ENCODE peak calls at places on chromosomes 11 and 22, in four cellular contexts. E is A549, F is GM12878, Q is K562. J is an unnamed sample.

GRCh38 chr11:100832851-100833250 is 145.8 kb downstream of the ARHGAP42 start:
- DNase-seq in E (no peak), F (no peak), Q (no peak), J (no peak)

GRCh38 chr11:64594159-64594939 is 3.3 kb downstream of the SLC22A12 start:
- DNase-seq in E (no peak), F (no peak), Q (no peak), J (no peak)

GRCh38 chr11:8230178-8230859 is 33.4 kb downstream of the LMO1 start:
- DNase-seq in E (no peak), F (no peak), Q (peak; percentile 10), J (no peak)

GRCh38 chr11:109864834-109865557 is 228.2 kb upstream of the ZC3H12C start:
- DNase-seq in E (no peak), F (no peak), Q (no peak), J (no peak)

GRCh38 chr11:12005476-12005875 is 3.0 kb downstream of the DKK3 start:
- DNase-seq in E (no peak), F (no peak), Q (no peak), J (no peak)

GRCh38 chr22:48717076-48717810 is 1110.4 kb downstream of the BRD1 start:
- DNase-seq in E (no peak), F (no peak), Q (no peak), J (no peak)

GRCh38 chr22:30922151-30922611 is 46.4 kb downstream of the MORC2 start:
- DNase-seq in E (no peak), F (peak; percentile 60), Q (no peak), J (peak; percentile 70)

GRCh38 chr22:50408311-50408710 is 65.2 kb downstream of the PPP6R2 start:
- DNase-seq in E (no peak), F (no peak), Q (no peak), J (no peak)

GRCh38 chr22:26634189-26634588 is 12.4 kb downstream of the CRYBA4 start:
- DNase-seq in E (no peak), F (no peak), Q (no peak), J (no peak)

GRCh38 chr11:15412054-15412453 is 297.3 kb downstream of the INSC start:
- DNase-seq in E (no peak), F (peak; percentile 7), Q (no peak), J (no peak)

GRCh38 chr11:126212089-126212660 is 593 bp downstream of the FAM118B start:
- DNase-seq in E (no peak), F (no peak), Q (peak; percentile 14), J (no peak)

GRCh38 chr11:35115688-35116030 is 23.3 kb upstream of the CD44 start:
- DNase-seq in E (no peak), F (no peak), Q (no peak), J (no peak)

GRCh38 chr11:71425409-71425808 is 22.8 kb downstream of the DHCR7 start:
- DNase-seq in E (no peak), F (no peak), Q (no peak), J (no peak)

GRCh38 chr11:72780291-72781062 is 13.4 kb downstream of the STARD10 start:
- DNase-seq in E (no peak), F (no peak), Q (no peak), J (no peak)

GRCh38 chr11:123180166-123180565 is 14.9 kb downstream of the CLMP start:
- DNase-seq in E (no peak), F (no peak), Q (no peak), J (no peak)

GRCh38 chr22:33883561-33883960 is 36.7 kb downstream of the LARGE1 start:
- DNase-seq in E (no peak), F (peak; percentile 40), Q (no peak), J (no peak)

GRCh38 chr11:46239801-46240061 is 37.7 kb upstream of the CREB3L1 start:
- DNase-seq in E (no peak), F (no peak), Q (no peak), J (no peak)

GRCh38 chr11:58586998-58587397 is 8.1 kb downstream of the ZFP91 start:
- DNase-seq in E (no peak), F (no peak), Q (no peak), J (no peak)

GRCh38 chr11:123450593-123450992 is 20.5 kb downstream of the GRAMD1B start:
- DNase-seq in E (no peak), F (no peak), Q (no peak), J (no peak)

GRCh38 chr22:24806663-24807001 is 621 bp downstream of the SGSM1 start:
- DNase-seq in E (no peak), F (no peak), Q (no peak), J (no peak)

GRCh38 chr11:3853935-3854659 is 1.4 kb upstream of the STIM1 start:
- DNase-seq in E (no peak), F (peak; percentile 86), Q (peak; percentile 72), J (no peak)

GRCh38 chr11:66371627-66372415 is at the start of gene SLC29A2:
- DNase-seq in E (peak; percentile 40), F (peak; percentile 61), Q (peak; percentile 96), J (peak; percentile 91)

GRCh38 chr22:27215826-27216320 is 558.5 kb downstream of the MIAT start:
- DNase-seq in E (no peak), F (no peak), Q (no peak), J (no peak)

GRCh38 chr11:30172872-30173271 is 57.9 kb upstream of the FSHB start:
- DNase-seq in E (no peak), F (no peak), Q (no peak), J (no peak)

GRCh38 chr11:114080219-114080618 is 20.7 kb downstream of the ZBTB16 start:
- DNase-seq in E (no peak), F (no peak), Q (no peak), J (no peak)

GRCh38 chr11:63880031-63880841 is 36.7 kb downstream of the RCOR2 start:
- DNase-seq in E (no peak), F (no peak), Q (no peak), J (no peak)

GRCh38 chr11:85826096-85826855 is 15.3 kb upstream of the SYTL2 start:
- DNase-seq in E (peak; percentile 84), F (no peak), Q (peak; percentile 26), J (peak; percentile 64)

GRCh38 chr11:132822294-132822693 is 710.0 kb downstream of the OPCML start:
- DNase-seq in E (no peak), F (no peak), Q (no peak), J (no peak)

GRCh38 chr22:39287076-39287743 is 32.2 kb downstream of the RPL3 start:
- DNase-seq in E (no peak), F (no peak), Q (no peak), J (no peak)

GRCh38 chr11:289706-290620 is 1.0 kb downstream of the PGGHG start:
- DNase-seq in E (no peak), F (no peak), Q (no peak), J (peak; percentile 37)

GRCh38 chr11:65505434-65506315 is 6.8 kb downstream of the MALAT1 start:
- DNase-seq in E (no peak), F (no peak), Q (peak; percentile 53), J (no peak)

GRCh38 chr11:96464695-96465307 is 75.0 kb downstream of the JRKL start:
- DNase-seq in E (peak; percentile 70), F (peak; percentile 11), Q (peak; percentile 78), J (peak; percentile 61)

GRCh38 chr11:128271401-128271800 is 316.0 kb downstream of the ETS1 start:
- DNase-seq in E (no peak), F (no peak), Q (no peak), J (no peak)

GRCh38 chr11:10109836-10110235 is 184.2 kb downstream of the SBF2 start:
- DNase-seq in E (no peak), F (no peak), Q (no peak), J (no peak)

GRCh38 chr11:74341926-74342325 is 30.5 kb upstream of the P4HA3 start:
- DNase-seq in E (no peak), F (no peak), Q (no peak), J (no peak)

GRCh38 chr11:60992842-60993409 is 21.4 kb downstream of the CD6 start:
- DNase-seq in E (no peak), F (no peak), Q (peak; percentile 58), J (no peak)

GRCh38 chr11:134266841-134267251 is 9.3 kb upstream of the GLB1L3 start:
- DNase-seq in E (no peak), F (no peak), Q (no peak), J (no peak)

GRCh38 chr11:102564110-102564509 is 33.6 kb upstream of the MMP7 start:
- DNase-seq in E (peak; percentile 64), F (no peak), Q (peak; percentile 8), J (no peak)
- TF ChIP-seq RCOR1 in E (no peak), F (no peak), Q (no peak), J (no peak)

DNA sequence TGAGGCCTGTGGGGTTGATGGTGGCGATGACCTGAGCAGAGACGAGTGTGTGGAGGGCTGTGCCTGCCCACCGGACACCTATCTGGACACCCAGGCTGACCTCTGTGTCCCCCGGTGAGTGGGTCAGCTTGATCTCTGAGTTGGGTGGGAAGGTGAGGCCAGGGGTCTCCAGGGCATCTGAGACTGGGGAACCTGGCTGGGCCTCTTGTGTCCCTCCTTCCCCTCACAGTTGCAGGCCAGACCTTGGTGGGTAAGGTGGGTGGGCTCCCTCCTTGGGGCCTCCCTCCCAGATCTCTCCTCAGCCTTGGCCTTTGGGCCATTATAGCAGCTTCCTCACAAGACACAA is 27.7 kb downstream of the OTOG start:
- DNase-seq in E (no peak), F (no peak), Q (no peak), J (no peak)
- H3K4me3 ChIP-seq in E (no peak overlapping the region), F (no peak overlapping the region), Q (no peak overlapping the region), J (no peak overlapping the region)

GRCh38 chr22:42282943-42283287 is 12.5 kb upstream of the TCF20 start:
- DNase-seq in E (no peak), F (no peak), Q (no peak), J (no peak)
- TF ChIP-seq EP300 in E (no peak), F (no peak), Q (no peak), J (no peak)

GRCh38 chr22:37358386-37358785 is 68.9 kb downstream of the ELFN2 start:
- DNase-seq in E (no peak), F (no peak), Q (no peak), J (no peak)

GRCh38 chr22:37355174-37355573 is 72.1 kb downstream of the ELFN2 start:
- DNase-seq in E (no peak), F (no peak), Q (no peak), J (no peak)

GRCh38 chr22:37358917-37359316 is 68.4 kb downstream of the ELFN2 start:
- DNase-seq in E (no peak), F (no peak), Q (no peak), J (no peak)

GRCh38 chr22:37356922-37357321 is 70.4 kb downstream of the ELFN2 start:
- DNase-seq in E (no peak), F (no peak), Q (no peak), J (no peak)

DNA sequence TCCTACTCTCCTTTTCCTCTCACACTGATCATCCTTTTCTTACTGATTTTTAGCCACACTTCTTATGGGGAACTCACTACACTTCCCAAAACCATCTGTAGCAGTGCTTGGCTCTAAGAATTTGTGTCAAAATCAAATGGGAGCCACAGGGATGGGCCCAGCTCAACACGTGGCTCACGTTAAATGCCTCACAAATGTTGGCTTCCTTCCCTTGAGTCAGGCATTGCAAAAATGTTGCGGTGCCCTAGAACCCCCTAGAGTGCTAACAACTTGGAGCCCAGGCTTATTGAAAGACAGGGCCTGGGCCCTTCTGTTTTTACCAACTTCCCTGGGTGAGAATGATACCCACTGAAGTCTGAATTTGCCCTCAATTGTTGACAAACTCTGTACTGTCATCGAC is 69.8 kb downstream of the ELFN2 start:
- DNase-seq in E (no peak), F (no peak), Q (no peak), J (no peak)
- TF ChIP-seq RCOR1 in E (no peak), F (no peak), Q (no peak), J (no peak)

J was measured in SK-N-SH.